ENCODE peak calls at places on chromosomes 13 and 19, in seven cellular contexts. One of them, this sample, is unnamed.
A peak's percentile ranks its signal among the peaks of the same experiment; 100 is the strongest.

GRCh38 chr13:45518525-45519235 is 53.9 kb downstream of the COG3 start:
- DNase-seq in HepG2: no peak
- DNase-seq in K562: no peak
- DNase-seq in GM12878: no peak
- DNase-seq in H1: no peak
- DNase-seq in SK-N-SH: no peak
- DNase-seq in GM12892: no peak
- DNase-seq in this sample: no peak

GRCh38 chr13:105817011-105817410 is 718.5 kb downstream of the EFNB2 start:
- DNase-seq in HepG2: no peak
- DNase-seq in GM12878: no peak
- DNase-seq in SK-N-SH: no peak
- DNase-seq in H1: peak; percentile 48
- DNase-seq in GM12892: no peak
- DNase-seq in K562: no peak
- DNase-seq in this sample: no peak

GRCh38 chr19:47239152-47239551 is 8.2 kb upstream of the BBC3 start:
- DNase-seq in GM12892: no peak
- DNase-seq in K562: no peak
- DNase-seq in SK-N-SH: no peak
- DNase-seq in HepG2: no peak
- DNase-seq in GM12878: no peak
- DNase-seq in H1: no peak
- DNase-seq in this sample: no peak

GRCh38 chr19:49738242-49738641 is 24.9 kb downstream of the TSKS start:
- DNase-seq in HepG2: no peak
- DNase-seq in GM12892: no peak
- DNase-seq in GM12878: no peak
- DNase-seq in H1: no peak
- DNase-seq in SK-N-SH: no peak
- DNase-seq in K562: no peak
- DNase-seq in this sample: no peak

GRCh38 chr13:21465710-21466160 is 6.6 kb upstream of the ZDHHC20 start:
- DNase-seq in GM12892: no peak
- DNase-seq in SK-N-SH: no peak
- DNase-seq in GM12878: no peak
- DNase-seq in HepG2: peak; percentile 74
- DNase-seq in K562: no peak
- DNase-seq in H1: peak; percentile 50
- DNase-seq in this sample: no peak

GRCh38 chr13:23828866-23829265 is 60.3 kb downstream of the MIPEP start:
- DNase-seq in K562: no peak
- DNase-seq in GM12878: no peak
- DNase-seq in H1: no peak
- DNase-seq in SK-N-SH: no peak
- DNase-seq in HepG2: no peak
- DNase-seq in GM12892: no peak
- DNase-seq in this sample: no peak

GRCh38 chr13:51894239-51894638 is 32.5 kb downstream of the CCDC70 start:
- DNase-seq in GM12892: no peak
- DNase-seq in SK-N-SH: no peak
- DNase-seq in GM12878: no peak
- DNase-seq in H1: no peak
- DNase-seq in K562: no peak
- DNase-seq in HepG2: no peak
- DNase-seq in this sample: no peak

GRCh38 chr19:19425170-19425875 is 19.8 kb downstream of the GATAD2A start:
- DNase-seq in K562: no peak
- DNase-seq in SK-N-SH: no peak
- DNase-seq in GM12878: no peak
- DNase-seq in HepG2: no peak
- DNase-seq in GM12892: no peak
- DNase-seq in H1: no peak
- DNase-seq in this sample: no peak

GRCh38 chr13:106530907-106531520 is 4.4 kb downstream of the EFNB2 start:
- DNase-seq in H1: no peak
- DNase-seq in GM12878: no peak
- DNase-seq in K562: no peak
- DNase-seq in SK-N-SH: no peak
- DNase-seq in GM12892: no peak
- DNase-seq in HepG2: no peak
- DNase-seq in this sample: no peak

GRCh38 chr13:67230774-67231480 is 791 bp upstream of the PCDH9 start:
- DNase-seq in HepG2: peak; percentile 9
- DNase-seq in SK-N-SH: peak; percentile 69
- DNase-seq in GM12878: no peak
- DNase-seq in K562: peak; percentile 8
- DNase-seq in GM12892: peak; percentile 10
- DNase-seq in H1: peak; percentile 74
- DNase-seq in this sample: no peak

GRCh38 chr19:10872551-10873107 is 1.3 kb downstream of the CARM1 start:
- DNase-seq in K562: no peak
- DNase-seq in SK-N-SH: no peak
- DNase-seq in HepG2: no peak
- DNase-seq in GM12878: no peak
- DNase-seq in H1: no peak
- DNase-seq in GM12892: no peak
- DNase-seq in this sample: no peak

GRCh38 chr19:15371119-15371518 is 8.5 kb downstream of the AKAP8 start:
- DNase-seq in H1: no peak
- DNase-seq in K562: no peak
- DNase-seq in GM12892: no peak
- DNase-seq in SK-N-SH: no peak
- DNase-seq in GM12878: no peak
- DNase-seq in HepG2: no peak
- DNase-seq in this sample: no peak

GRCh38 chr13:99388334-99388923 is 81.2 kb upstream of the GPR183 start:
- DNase-seq in K562: no peak
- DNase-seq in GM12878: no peak
- DNase-seq in SK-N-SH: no peak
- DNase-seq in HepG2: no peak
- DNase-seq in H1: peak; percentile 40
- DNase-seq in GM12892: no peak
- DNase-seq in this sample: no peak

DNA sequence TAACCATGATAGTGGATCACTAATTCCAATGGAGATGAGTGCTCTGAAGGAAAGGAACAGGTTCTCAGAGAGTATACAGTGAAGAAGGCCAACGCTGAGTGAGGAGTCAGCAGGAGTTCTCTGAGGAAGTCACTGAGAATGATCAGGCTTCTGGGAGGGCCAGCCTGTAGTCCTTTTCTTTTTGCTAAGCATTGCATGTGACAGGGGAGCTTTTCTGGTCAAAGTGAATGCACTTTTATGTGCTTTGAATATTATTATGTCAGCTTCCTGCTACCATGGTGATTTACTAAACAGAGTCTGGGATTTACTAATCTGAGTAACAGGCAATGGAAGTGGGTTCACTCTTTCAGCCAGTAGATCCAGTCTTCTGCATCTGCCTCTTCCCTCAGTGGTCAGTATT is 81.1 kb upstream of the SERP2 start:
- DNase-seq in HepG2: no peak
- DNase-seq in GM12878: no peak
- DNase-seq in GM12892: no peak
- DNase-seq in H1: no peak
- DNase-seq in SK-N-SH: no peak
- DNase-seq in K562: no peak
- DNase-seq in this sample: no peak
- TF ChIP-seq TAF1 in HepG2: no peak
- TF ChIP-seq TAF1 in GM12878: no peak
- TF ChIP-seq TAF1 in GM12892: no peak
- TF ChIP-seq TAF1 in H1: no peak
- TF ChIP-seq TAF1 in SK-N-SH: no peak
- TF ChIP-seq TAF1 in K562: no peak
- TF ChIP-seq TAF1 in this sample: no peak

GRCh38 chr19:42386974-42387707 is 3.0 kb downstream of the CNFN start:
- DNase-seq in GM12878: no peak
- DNase-seq in H1: peak; percentile 94
- DNase-seq in HepG2: peak; percentile 63
- DNase-seq in K562: peak; percentile 87
- DNase-seq in SK-N-SH: peak; percentile 91
- DNase-seq in GM12892: peak; percentile 77
- DNase-seq in this sample: peak; percentile 80
- TF ChIP-seq TAF1 in GM12878: no peak
- TF ChIP-seq TAF1 in H1: peak; percentile 88
- TF ChIP-seq TAF1 in HepG2: peak; percentile 44
- TF ChIP-seq TAF1 in K562: no peak
- TF ChIP-seq TAF1 in SK-N-SH: peak; percentile 30
- TF ChIP-seq TAF1 in GM12892: no peak
- TF ChIP-seq TAF1 in this sample: no peak

GRCh38 chr19:48248081-48248833 is 7.5 kb downstream of the CARD8 start:
- DNase-seq in GM12878: no peak
- DNase-seq in GM12892: no peak
- DNase-seq in H1: no peak
- DNase-seq in HepG2: no peak
- DNase-seq in SK-N-SH: no peak
- DNase-seq in K562: no peak
- DNase-seq in this sample: no peak

GRCh38 chr19:48247212-48247611 is 8.5 kb downstream of the CARD8 start:
- DNase-seq in K562: no peak
- DNase-seq in HepG2: no peak
- DNase-seq in H1: no peak
- DNase-seq in GM12892: no peak
- DNase-seq in SK-N-SH: no peak
- DNase-seq in GM12878: no peak
- DNase-seq in this sample: no peak

GRCh38 chr19:48252625-48253024 is 3.1 kb downstream of the CARD8 start:
- DNase-seq in HepG2: no peak
- DNase-seq in SK-N-SH: no peak
- DNase-seq in H1: no peak
- DNase-seq in K562: no peak
- DNase-seq in GM12892: no peak
- DNase-seq in GM12878: no peak
- DNase-seq in this sample: no peak

GRCh38 chr19:48250290-48251025 is 5.3 kb downstream of the CARD8 start:
- DNase-seq in GM12878: no peak
- DNase-seq in HepG2: no peak
- DNase-seq in H1: no peak
- DNase-seq in GM12892: no peak
- DNase-seq in K562: no peak
- DNase-seq in SK-N-SH: no peak
- DNase-seq in this sample: no peak

DNA sequence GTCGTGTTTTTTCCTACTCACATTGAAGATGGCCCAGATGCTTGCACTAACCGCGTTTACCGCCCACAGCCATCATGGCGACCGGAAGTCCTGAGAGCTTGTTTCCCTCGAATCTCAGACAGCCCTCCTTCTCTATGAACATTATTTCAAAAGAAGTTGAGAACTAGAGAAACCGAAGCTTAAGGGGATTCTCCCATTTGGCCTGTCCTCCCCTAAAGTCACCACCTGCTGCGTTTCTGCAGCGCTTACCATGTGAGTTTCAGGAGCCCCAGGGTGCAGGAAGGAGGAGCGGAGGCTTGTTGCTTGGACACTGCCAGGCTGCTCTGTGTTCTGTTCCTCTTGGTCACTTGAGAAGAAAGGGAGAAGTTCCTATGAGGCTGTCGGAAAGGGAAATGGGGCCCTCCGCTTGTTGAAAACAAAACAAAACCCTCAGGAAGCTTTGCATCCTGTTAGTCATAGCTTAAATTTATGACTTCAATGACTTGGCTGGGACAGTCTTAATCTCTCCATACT is 6.2 kb downstream of the CARD8 start:
- DNase-seq in SK-N-SH: no peak
- DNase-seq in GM12878: peak; percentile 78
- DNase-seq in K562: no peak
- DNase-seq in GM12892: peak; percentile 23
- DNase-seq in HepG2: no peak
- DNase-seq in H1: no peak
- DNase-seq in this sample: no peak
- TF ChIP-seq TAF1 in SK-N-SH: no peak
- TF ChIP-seq TAF1 in GM12878: peak; percentile 88
- TF ChIP-seq TAF1 in K562: no peak
- TF ChIP-seq TAF1 in GM12892: peak; percentile 77
- TF ChIP-seq TAF1 in HepG2: no peak
- TF ChIP-seq TAF1 in H1: no peak
- TF ChIP-seq TAF1 in this sample: peak; percentile 79

GRCh38 chr19:29503785-29504184 is 22.0 kb upstream of the VSTM2B start:
- DNase-seq in K562: no peak
- DNase-seq in HepG2: no peak
- DNase-seq in H1: no peak
- DNase-seq in GM12892: no peak
- DNase-seq in GM12878: no peak
- DNase-seq in SK-N-SH: no peak
- DNase-seq in this sample: no peak
- TF ChIP-seq TAF1 in K562: no peak
- TF ChIP-seq TAF1 in HepG2: no peak
- TF ChIP-seq TAF1 in H1: no peak
- TF ChIP-seq TAF1 in GM12892: no peak
- TF ChIP-seq TAF1 in GM12878: no peak
- TF ChIP-seq TAF1 in SK-N-SH: no peak
- TF ChIP-seq TAF1 in this sample: no peak

GRCh38 chr13:114004416-114005205 is 30.7 kb upstream of the C13orf46 start:
- DNase-seq in SK-N-SH: no peak
- DNase-seq in GM12878: no peak
- DNase-seq in HepG2: peak; percentile 12
- DNase-seq in K562: peak; percentile 71
- DNase-seq in H1: no peak
- DNase-seq in GM12892: no peak
- DNase-seq in this sample: no peak
- TF ChIP-seq TAF1 in SK-N-SH: no peak
- TF ChIP-seq TAF1 in GM12878: no peak
- TF ChIP-seq TAF1 in HepG2: no peak
- TF ChIP-seq TAF1 in K562: peak; percentile 54
- TF ChIP-seq TAF1 in H1: no peak
- TF ChIP-seq TAF1 in GM12892: no peak
- TF ChIP-seq TAF1 in this sample: no peak